ENCODE peak calls at places on chromosome X, in seven cellular contexts. One of them, this sample, is unnamed.

GRCh38 chrX:48508400-48509244 is at the start of gene PORCN:
- DNase-seq in K562: peak
- DNase-seq in H1: peak
- DNase-seq in HepG2: peak
- DNase-seq in WTC11: peak
- DNase-seq in A549: peak
- DNase-seq in GM12878: peak
- DNase-seq in this sample: peak

GRCh38 chrX:73850124-73851013 is 287.4 kb downstream of the CHIC1 start:
- DNase-seq in K562: peak
- DNase-seq in H1: no peak
- DNase-seq in HepG2: peak
- DNase-seq in WTC11: peak
- DNase-seq in A549: peak
- DNase-seq in GM12878: peak
- DNase-seq in this sample: peak

GRCh38 chrX:80808160-80808735 is 1.4 kb downstream of the BRWD3 start:
- DNase-seq in K562: peak
- DNase-seq in H1: peak
- DNase-seq in HepG2: peak
- DNase-seq in WTC11: peak
- DNase-seq in A549: peak
- DNase-seq in GM12878: peak
- DNase-seq in this sample: peak

GRCh38 chrX:132270699-132271098 is 51.5 kb upstream of the RAP2C start:
- DNase-seq in K562: no peak
- DNase-seq in H1: no peak
- DNase-seq in HepG2: no peak
- DNase-seq in WTC11: no peak
- DNase-seq in A549: no peak
- DNase-seq in GM12878: no peak
- DNase-seq in this sample: peak

GRCh38 chrX:129493643-129494042 is 29.6 kb downstream of the SMARCA1 start:
- DNase-seq in K562: no peak
- DNase-seq in H1: no peak
- DNase-seq in HepG2: no peak
- DNase-seq in WTC11: no peak
- DNase-seq in A549: no peak
- DNase-seq in GM12878: no peak
- DNase-seq in this sample: peak

GRCh38 chrX:2388669-2389068 is 112.1 kb downstream of the DHRSX start:
- DNase-seq in K562: no peak
- DNase-seq in H1: no peak
- DNase-seq in HepG2: no peak
- DNase-seq in WTC11: no peak
- DNase-seq in A549: no peak
- DNase-seq in GM12878: no peak
- DNase-seq in this sample: no peak

GRCh38 chrX:154819771-154820341 is 14.6 kb upstream of the MPP1 start:
- DNase-seq in K562: no peak
- DNase-seq in H1: no peak
- DNase-seq in HepG2: no peak
- DNase-seq in WTC11: no peak
- DNase-seq in A549: no peak
- DNase-seq in GM12878: no peak
- DNase-seq in this sample: no peak

GRCh38 chrX:47497274-47497673 is 14.3 kb upstream of the ZNF41 start:
- DNase-seq in K562: no peak
- DNase-seq in H1: no peak
- DNase-seq in HepG2: no peak
- DNase-seq in WTC11: no peak
- DNase-seq in A549: no peak
- DNase-seq in GM12878: no peak
- DNase-seq in this sample: peak

GRCh38 chrX:134144231-134144630 is 92.8 kb upstream of the CCDC160 start:
- DNase-seq in K562: no peak
- DNase-seq in H1: no peak
- DNase-seq in HepG2: peak
- DNase-seq in WTC11: no peak
- DNase-seq in A549: peak
- DNase-seq in GM12878: no peak
- DNase-seq in this sample: peak

GRCh38 chrX:147884958-147885357 is 26.8 kb upstream of the FMR1 start:
- DNase-seq in K562: no peak
- DNase-seq in H1: no peak
- DNase-seq in HepG2: peak
- DNase-seq in WTC11: no peak
- DNase-seq in A549: no peak
- DNase-seq in GM12878: no peak
- DNase-seq in this sample: no peak

GRCh38 chrX:10939384-10939783 is 171.7 kb upstream of the HCCS start:
- DNase-seq in K562: no peak
- DNase-seq in H1: no peak
- DNase-seq in HepG2: peak
- DNase-seq in WTC11: no peak
- DNase-seq in A549: peak
- DNase-seq in GM12878: no peak
- DNase-seq in this sample: peak

GRCh38 chrX:125826774-125827451 is 339.2 kb downstream of the DCAF12L2 start:
- DNase-seq in K562: no peak
- DNase-seq in H1: no peak
- DNase-seq in HepG2: no peak
- DNase-seq in WTC11: no peak
- DNase-seq in A549: no peak
- DNase-seq in GM12878: no peak
- DNase-seq in this sample: no peak

GRCh38 chrX:15206306-15206705 is 63.6 kb downstream of the ASB9 start:
- DNase-seq in K562: no peak
- DNase-seq in H1: no peak
- DNase-seq in HepG2: no peak
- DNase-seq in WTC11: no peak
- DNase-seq in A549: no peak
- DNase-seq in GM12878: no peak
- DNase-seq in this sample: no peak

GRCh38 chrX:135410861-135411627 is 10.7 kb upstream of the SMIM10L2A start:
- DNase-seq in K562: no peak
- DNase-seq in H1: no peak
- DNase-seq in HepG2: no peak
- DNase-seq in WTC11: no peak
- DNase-seq in A549: no peak
- DNase-seq in GM12878: no peak
- DNase-seq in this sample: no peak

GRCh38 chrX:22060451-22060940 is 28.4 kb downstream of the PHEX start:
- DNase-seq in K562: no peak
- DNase-seq in H1: no peak
- DNase-seq in HepG2: no peak
- DNase-seq in WTC11: no peak
- DNase-seq in A549: no peak
- DNase-seq in GM12878: no peak
- DNase-seq in this sample: peak

GRCh38 chrX:36908801-36909403 is 99.3 kb upstream of the FAM47C start:
- DNase-seq in K562: peak
- DNase-seq in H1: no peak
- DNase-seq in HepG2: peak
- DNase-seq in WTC11: no peak
- DNase-seq in A549: peak
- DNase-seq in GM12878: peak
- DNase-seq in this sample: peak

GRCh38 chrX:111180750-111181240 is 84.8 kb downstream of the PAK3 start:
- DNase-seq in K562: no peak
- DNase-seq in H1: no peak
- DNase-seq in HepG2: no peak
- DNase-seq in WTC11: no peak
- DNase-seq in A549: no peak
- DNase-seq in GM12878: no peak
- DNase-seq in this sample: no peak

GRCh38 chrX:40644821-40645358 is 2.5 kb downstream of the CXorf38 start:
- DNase-seq in K562: no peak
- DNase-seq in H1: no peak
- DNase-seq in HepG2: peak
- DNase-seq in WTC11: no peak
- DNase-seq in A549: no peak
- DNase-seq in GM12878: peak
- DNase-seq in this sample: peak
- TF ChIP-seq USF2 in K562: no peak
- TF ChIP-seq USF2 in H1: no peak
- TF ChIP-seq USF2 in HepG2: no peak
- TF ChIP-seq USF2 in WTC11: no peak
- TF ChIP-seq USF2 in A549: no peak
- TF ChIP-seq USF2 in GM12878: no peak
- TF ChIP-seq USF2 in this sample: no peak

GRCh38 chrX:39922926-39923325 is 174.8 kb downstream of the BCOR start:
- DNase-seq in K562: no peak
- DNase-seq in H1: no peak
- DNase-seq in HepG2: no peak
- DNase-seq in WTC11: no peak
- DNase-seq in A549: no peak
- DNase-seq in GM12878: no peak
- DNase-seq in this sample: no peak

GRCh38 chrX:39927380-39927779 is 170.4 kb downstream of the BCOR start:
- DNase-seq in K562: no peak
- DNase-seq in H1: no peak
- DNase-seq in HepG2: no peak
- DNase-seq in WTC11: no peak
- DNase-seq in A549: no peak
- DNase-seq in GM12878: no peak
- DNase-seq in this sample: no peak

GRCh38 chrX:39922497-39922896 is 175.3 kb downstream of the BCOR start:
- DNase-seq in K562: no peak
- DNase-seq in H1: no peak
- DNase-seq in HepG2: no peak
- DNase-seq in WTC11: no peak
- DNase-seq in A549: no peak
- DNase-seq in GM12878: no peak
- DNase-seq in this sample: no peak

DNA sequence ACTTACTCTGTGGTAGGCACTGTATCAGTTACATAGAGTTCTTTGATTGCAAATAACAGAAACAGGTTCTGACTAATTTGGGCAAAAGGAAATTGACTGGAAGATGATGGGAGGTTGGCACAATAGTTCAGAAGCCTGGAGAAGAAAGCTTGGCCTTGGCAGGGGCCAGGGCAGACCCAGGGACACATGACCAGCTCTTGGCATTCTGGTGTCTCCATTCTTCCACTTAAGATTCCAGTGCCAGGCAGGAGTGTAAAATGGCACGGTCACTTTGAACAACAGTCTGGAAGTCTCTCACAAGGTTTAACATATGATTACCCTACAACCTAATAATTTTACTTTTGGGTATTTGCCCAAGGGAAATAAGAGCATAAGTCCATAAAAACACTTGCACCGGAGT is 175.9 kb downstream of the BCOR start:
- DNase-seq in K562: no peak
- DNase-seq in H1: no peak
- DNase-seq in HepG2: no peak
- DNase-seq in WTC11: no peak
- DNase-seq in A549: no peak
- DNase-seq in GM12878: no peak
- DNase-seq in this sample: no peak
- TF ChIP-seq USF2 in K562: no peak
- TF ChIP-seq USF2 in H1: no peak
- TF ChIP-seq USF2 in HepG2: no peak
- TF ChIP-seq USF2 in WTC11: no peak
- TF ChIP-seq USF2 in A549: no peak
- TF ChIP-seq USF2 in GM12878: no peak
- TF ChIP-seq USF2 in this sample: no peak

DNA sequence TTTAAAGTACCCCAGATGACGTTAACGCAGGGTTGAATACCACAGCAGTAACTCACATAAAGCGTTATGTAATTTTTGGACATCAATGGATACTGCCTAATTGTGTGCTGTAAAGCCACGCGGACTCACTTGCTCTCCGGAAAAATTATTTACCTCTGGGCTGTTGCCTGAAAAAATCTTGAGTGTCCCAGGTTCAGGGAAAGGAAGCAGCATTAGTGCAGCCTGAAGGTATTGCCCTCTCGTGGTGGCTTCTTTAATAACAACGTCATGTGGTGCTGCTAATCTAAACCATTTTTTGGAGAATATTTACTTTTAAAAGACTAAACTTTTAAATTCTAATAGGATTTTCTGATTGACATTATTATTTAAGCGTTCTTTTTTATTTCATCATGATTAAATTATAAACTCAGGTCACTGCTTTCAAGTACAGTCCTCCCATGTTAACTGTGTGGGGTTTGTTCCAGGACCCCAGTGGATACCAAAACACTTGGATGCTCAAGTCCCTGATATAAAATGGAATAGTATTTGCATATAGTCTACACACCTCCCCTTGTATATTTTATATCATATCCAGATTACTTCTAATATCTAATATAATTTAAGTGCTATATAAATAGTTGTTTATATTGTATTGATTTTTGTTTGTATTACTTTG is 384.8 kb downstream of the FAM133A start:
- DNase-seq in K562: peak
- DNase-seq in H1: no peak
- DNase-seq in HepG2: peak
- DNase-seq in WTC11: peak
- DNase-seq in A549: no peak
- DNase-seq in GM12878: no peak
- DNase-seq in this sample: no peak
- TF ChIP-seq USF2 in K562: no peak
- TF ChIP-seq USF2 in H1: no peak
- TF ChIP-seq USF2 in HepG2: no peak
- TF ChIP-seq USF2 in WTC11: no peak
- TF ChIP-seq USF2 in A549: no peak
- TF ChIP-seq USF2 in GM12878: no peak
- TF ChIP-seq USF2 in this sample: no peak

DNA sequence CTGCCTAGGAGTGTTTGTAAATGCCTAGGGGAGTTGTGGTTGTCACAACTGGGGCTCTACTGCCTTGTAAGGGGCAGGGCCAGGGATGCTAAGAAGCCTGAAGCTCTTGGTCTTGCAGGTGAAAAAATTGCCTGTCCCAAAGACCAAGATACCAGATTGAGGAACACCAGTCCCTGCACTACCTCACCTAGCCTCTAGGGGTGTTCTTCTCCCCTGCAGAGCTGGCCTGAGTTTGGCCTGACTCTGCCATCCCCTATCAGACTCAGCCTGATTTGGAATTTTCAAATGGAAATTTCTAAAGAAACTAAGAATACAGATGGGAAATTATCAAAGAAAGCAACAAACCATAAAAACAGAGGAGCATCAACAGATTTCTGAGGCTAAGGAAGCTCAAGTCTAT is 90.4 kb downstream of the ZC4H2 start:
- DNase-seq in K562: peak
- DNase-seq in H1: peak
- DNase-seq in HepG2: no peak
- DNase-seq in WTC11: peak
- DNase-seq in A549: no peak
- DNase-seq in GM12878: no peak
- DNase-seq in this sample: no peak
- TF ChIP-seq USF2 in K562: no peak
- TF ChIP-seq USF2 in H1: no peak
- TF ChIP-seq USF2 in HepG2: no peak
- TF ChIP-seq USF2 in WTC11: no peak
- TF ChIP-seq USF2 in A549: no peak
- TF ChIP-seq USF2 in GM12878: no peak
- TF ChIP-seq USF2 in this sample: no peak

GRCh38 chrX:63934791-63935190 is 149.8 kb upstream of the ARHGEF9 start:
- DNase-seq in K562: no peak
- DNase-seq in H1: peak
- DNase-seq in HepG2: no peak
- DNase-seq in WTC11: peak
- DNase-seq in A549: no peak
- DNase-seq in GM12878: no peak
- DNase-seq in this sample: no peak
- TF ChIP-seq USF2 in K562: no peak
- TF ChIP-seq USF2 in H1: no peak
- TF ChIP-seq USF2 in HepG2: no peak
- TF ChIP-seq USF2 in WTC11: no peak
- TF ChIP-seq USF2 in A549: no peak
- TF ChIP-seq USF2 in GM12878: no peak
- TF ChIP-seq USF2 in this sample: no peak

This sample was measured in IMR-90.